ENCODE peak calls at places on chromosome 13, in four cellular contexts. One of them, this sample, is unnamed.

GRCh38 chr13:73809561-73809960 is 324.6 kb downstream of the KLF12 start:
- DNase-seq in HepG2: no peak
- DNase-seq in GM12878: no peak
- DNase-seq in K562: no peak
- DNase-seq in this sample: no peak

GRCh38 chr13:24861617-24862362 is 97.8 kb downstream of the RNF17 start:
- DNase-seq in K562: peak
- DNase-seq in GM12878: no peak
- DNase-seq in HepG2: no peak
- DNase-seq in this sample: no peak

GRCh38 chr13:79194272-79194671 is 211.8 kb downstream of the RBM26 start:
- DNase-seq in GM12878: peak
- DNase-seq in HepG2: no peak
- DNase-seq in K562: no peak
- DNase-seq in this sample: no peak

GRCh38 chr13:74325106-74325505 is 190.9 kb upstream of the KLF12 start:
- DNase-seq in HepG2: peak
- DNase-seq in GM12878: no peak
- DNase-seq in K562: no peak
- DNase-seq in this sample: peak

GRCh38 chr13:110290811-110291210 is 16.1 kb downstream of the COL4A1 start:
- DNase-seq in HepG2: no peak
- DNase-seq in GM12878: no peak
- DNase-seq in K562: no peak
- DNase-seq in this sample: no peak

GRCh38 chr13:61913183-61913582 is 497.5 kb upstream of the PCDH20 start:
- DNase-seq in K562: no peak
- DNase-seq in GM12878: no peak
- DNase-seq in HepG2: no peak
- DNase-seq in this sample: no peak

GRCh38 chr13:43981091-43981490 is 101.4 kb downstream of the LACC1 start:
- DNase-seq in GM12878: no peak
- DNase-seq in K562: peak
- DNase-seq in HepG2: peak
- DNase-seq in this sample: no peak

GRCh38 chr13:110913322-110913721 is 1.5 kb downstream of the ANKRD10 start:
- DNase-seq in GM12878: no peak
- DNase-seq in HepG2: peak
- DNase-seq in K562: no peak
- DNase-seq in this sample: no peak

GRCh38 chr13:105506463-105506862 is 1029.0 kb downstream of the EFNB2 start:
- DNase-seq in GM12878: no peak
- DNase-seq in K562: no peak
- DNase-seq in HepG2: no peak
- DNase-seq in this sample: no peak

GRCh38 chr13:40993987-40994386 is 25.1 kb downstream of the ELF1 start:
- DNase-seq in GM12878: no peak
- DNase-seq in HepG2: no peak
- DNase-seq in K562: no peak
- DNase-seq in this sample: no peak

GRCh38 chr13:113145911-113146598 is 12.4 kb upstream of the PROZ start:
- DNase-seq in HepG2: no peak
- DNase-seq in GM12878: no peak
- DNase-seq in K562: no peak
- DNase-seq in this sample: no peak

GRCh38 chr13:43830481-43830873 is 43.7 kb upstream of the ENOX1 start:
- DNase-seq in GM12878: no peak
- DNase-seq in HepG2: no peak
- DNase-seq in K562: no peak
- DNase-seq in this sample: no peak

GRCh38 chr13:110413311-110414040 is 106.4 kb downstream of the COL4A2 start:
- DNase-seq in HepG2: no peak
- DNase-seq in GM12878: no peak
- DNase-seq in K562: no peak
- DNase-seq in this sample: no peak

GRCh38 chr13:42892760-42893159 is 99.3 kb downstream of the EPSTI1 start:
- DNase-seq in HepG2: no peak
- DNase-seq in K562: no peak
- DNase-seq in GM12878: no peak
- DNase-seq in this sample: no peak

GRCh38 chr13:113749507-113749906 is 9.5 kb upstream of the TMEM255B start:
- DNase-seq in GM12878: no peak
- DNase-seq in K562: no peak
- DNase-seq in HepG2: no peak
- DNase-seq in this sample: no peak

GRCh38 chr13:20940083-20940482 is 37.5 kb upstream of the XPO4 start:
- DNase-seq in HepG2: peak
- DNase-seq in GM12878: no peak
- DNase-seq in K562: no peak
- DNase-seq in this sample: no peak

GRCh38 chr13:88761145-88761544 is 1090.0 kb downstream of the SLITRK5 start:
- DNase-seq in HepG2: no peak
- DNase-seq in K562: no peak
- DNase-seq in GM12878: no peak
- DNase-seq in this sample: no peak

GRCh38 chr13:44306401-44307192 is 67.0 kb upstream of the SERP2 start:
- DNase-seq in GM12878: no peak
- DNase-seq in HepG2: no peak
- DNase-seq in K562: no peak
- DNase-seq in this sample: no peak

GRCh38 chr13:21330126-21330861 is 128.8 kb downstream of the ZDHHC20 start:
- DNase-seq in GM12878: peak
- DNase-seq in K562: no peak
- DNase-seq in HepG2: no peak
- DNase-seq in this sample: no peak

GRCh38 chr13:114107686-114108081 is 24.7 kb downstream of the RASA3 start:
- DNase-seq in HepG2: no peak
- DNase-seq in GM12878: no peak
- DNase-seq in K562: no peak
- DNase-seq in this sample: no peak

GRCh38 chr13:45327253-45327954 is 13.6 kb downstream of the TPT1 start:
- DNase-seq in K562: no peak
- DNase-seq in HepG2: no peak
- DNase-seq in GM12878: no peak
- DNase-seq in this sample: no peak

GRCh38 chr13:52776726-52777125 is 37.1 kb upstream of the CNMD start:
- DNase-seq in HepG2: no peak
- DNase-seq in GM12878: no peak
- DNase-seq in K562: no peak
- DNase-seq in this sample: no peak

GRCh38 chr13:80297094-80297493 is 43.8 kb downstream of the SPRY2 start:
- DNase-seq in HepG2: no peak
- DNase-seq in K562: no peak
- DNase-seq in GM12878: no peak
- DNase-seq in this sample: no peak

GRCh38 chr13:112072531-112073244 is 5.7 kb downstream of the SOX1 start:
- DNase-seq in K562: no peak
- DNase-seq in GM12878: no peak
- DNase-seq in HepG2: no peak
- DNase-seq in this sample: peak

GRCh38 chr13:75876371-75877050 is 240.4 kb downstream of the LMO7 start:
- DNase-seq in GM12878: peak
- DNase-seq in HepG2: peak
- DNase-seq in K562: peak
- DNase-seq in this sample: peak

GRCh38 chr13:71242191-71242590 is 624.8 kb downstream of the DACH1 start:
- DNase-seq in GM12878: no peak
- DNase-seq in K562: no peak
- DNase-seq in HepG2: no peak
- DNase-seq in this sample: no peak

GRCh38 chr13:45333251-45333972 is 7.6 kb downstream of the TPT1 start:
- DNase-seq in HepG2: no peak
- DNase-seq in GM12878: no peak
- DNase-seq in K562: no peak
- DNase-seq in this sample: no peak

GRCh38 chr13:99294198-99294597 is 13.0 kb downstream of the GPR183 start:
- DNase-seq in GM12878: no peak
- DNase-seq in HepG2: no peak
- DNase-seq in K562: no peak
- DNase-seq in this sample: no peak
- TF ChIP-seq FOXK2 in GM12878: no peak
- TF ChIP-seq FOXK2 in HepG2: no peak
- TF ChIP-seq FOXK2 in K562: no peak
- TF ChIP-seq FOXK2 in this sample: no peak

DNA sequence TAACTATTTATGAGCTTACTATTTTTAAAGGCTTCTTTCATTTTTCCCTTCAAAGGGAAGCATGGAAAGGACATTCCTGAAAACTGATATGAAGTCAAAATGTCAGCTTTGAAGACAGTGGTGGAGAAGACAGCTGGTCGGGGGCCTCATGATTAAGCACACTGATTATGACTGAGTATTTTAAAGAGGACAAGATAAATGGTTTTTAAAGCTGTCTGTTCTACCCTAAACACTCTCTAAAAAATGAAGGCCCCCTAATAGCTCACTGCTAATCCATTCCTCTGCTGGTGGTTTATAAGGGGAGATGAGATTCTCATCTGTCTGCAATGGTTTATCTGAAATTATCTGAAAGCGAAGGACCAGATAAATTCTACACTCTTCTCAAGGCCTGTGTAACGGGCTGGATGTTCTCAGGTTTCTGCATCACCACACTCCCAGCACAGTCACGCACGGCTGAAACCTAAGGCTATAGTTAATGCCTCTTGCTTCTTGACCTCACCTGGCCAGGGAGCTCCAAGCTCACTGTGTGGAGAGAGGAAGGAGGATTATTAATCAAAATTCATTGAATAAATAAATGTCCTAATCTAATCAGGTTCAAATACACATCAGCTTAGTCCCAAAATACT is 86.9 kb upstream of the DOCK9 start:
- DNase-seq in GM12878: no peak
- DNase-seq in HepG2: no peak
- DNase-seq in K562: no peak
- DNase-seq in this sample: no peak
- TF ChIP-seq FOXK2 in GM12878: no peak
- TF ChIP-seq FOXK2 in HepG2: no peak
- TF ChIP-seq FOXK2 in K562: no peak
- TF ChIP-seq FOXK2 in this sample: no peak

GRCh38 chr13:37316935-37317334 is 211.5 kb upstream of the CSNK1A1L start:
- DNase-seq in HepG2: no peak
- DNase-seq in GM12878: no peak
- DNase-seq in K562: no peak
- DNase-seq in this sample: no peak
- TF ChIP-seq FOXK2 in HepG2: no peak
- TF ChIP-seq FOXK2 in GM12878: no peak
- TF ChIP-seq FOXK2 in K562: no peak
- TF ChIP-seq FOXK2 in this sample: no peak

DNA sequence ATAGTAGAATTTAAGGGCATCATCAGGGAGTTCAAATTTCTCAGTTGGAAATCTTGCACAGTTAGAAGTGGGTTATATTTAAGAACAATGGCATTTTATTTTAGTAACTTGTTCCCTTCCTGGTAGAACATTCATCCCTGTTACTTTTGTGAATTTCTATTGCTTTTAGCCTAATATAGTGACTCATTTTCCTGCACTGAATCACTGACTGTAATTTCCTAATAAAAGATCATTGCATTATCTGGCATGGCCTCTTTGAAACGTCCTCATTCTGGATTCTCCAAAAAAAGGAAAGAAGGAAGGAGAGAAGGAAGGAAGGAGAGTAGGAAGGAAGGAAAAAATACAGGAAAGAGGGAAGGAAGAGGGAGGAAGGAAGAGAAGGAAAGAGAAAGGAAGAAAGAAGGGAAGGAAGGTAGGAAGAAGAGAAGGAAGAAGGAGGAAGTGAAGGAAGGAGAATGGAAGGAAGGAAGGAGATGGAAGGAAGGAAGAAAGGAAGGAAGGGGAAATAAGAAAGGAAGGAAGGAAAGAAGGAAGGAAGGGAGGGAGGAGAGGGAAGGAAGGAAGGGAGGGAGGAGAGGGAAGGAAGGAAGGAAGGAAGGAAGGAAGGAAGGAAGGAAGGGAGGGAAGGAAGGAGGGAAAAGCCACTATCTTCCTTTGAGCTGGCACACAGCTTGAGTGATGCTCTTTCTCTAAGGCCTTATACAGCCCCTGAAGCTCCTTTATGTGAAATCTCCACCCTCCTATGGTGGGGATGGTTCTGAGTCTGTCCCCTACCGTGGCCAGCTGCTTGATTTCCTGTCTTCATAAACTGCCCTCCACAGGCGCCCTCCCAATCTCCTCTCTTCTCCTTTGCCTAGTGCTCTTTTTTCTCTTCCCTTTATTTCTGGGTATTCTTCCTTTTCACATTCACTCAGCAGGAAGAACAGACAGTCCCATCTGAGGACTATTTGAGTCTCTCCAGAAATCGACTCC is 29.8 kb upstream of the TM9SF2 start:
- DNase-seq in HepG2: no peak
- DNase-seq in K562: no peak
- DNase-seq in GM12878: no peak
- DNase-seq in this sample: no peak
- TF ChIP-seq FOXK2 in HepG2: no peak
- TF ChIP-seq FOXK2 in K562: no peak
- TF ChIP-seq FOXK2 in GM12878: no peak
- TF ChIP-seq FOXK2 in this sample: no peak

DNA sequence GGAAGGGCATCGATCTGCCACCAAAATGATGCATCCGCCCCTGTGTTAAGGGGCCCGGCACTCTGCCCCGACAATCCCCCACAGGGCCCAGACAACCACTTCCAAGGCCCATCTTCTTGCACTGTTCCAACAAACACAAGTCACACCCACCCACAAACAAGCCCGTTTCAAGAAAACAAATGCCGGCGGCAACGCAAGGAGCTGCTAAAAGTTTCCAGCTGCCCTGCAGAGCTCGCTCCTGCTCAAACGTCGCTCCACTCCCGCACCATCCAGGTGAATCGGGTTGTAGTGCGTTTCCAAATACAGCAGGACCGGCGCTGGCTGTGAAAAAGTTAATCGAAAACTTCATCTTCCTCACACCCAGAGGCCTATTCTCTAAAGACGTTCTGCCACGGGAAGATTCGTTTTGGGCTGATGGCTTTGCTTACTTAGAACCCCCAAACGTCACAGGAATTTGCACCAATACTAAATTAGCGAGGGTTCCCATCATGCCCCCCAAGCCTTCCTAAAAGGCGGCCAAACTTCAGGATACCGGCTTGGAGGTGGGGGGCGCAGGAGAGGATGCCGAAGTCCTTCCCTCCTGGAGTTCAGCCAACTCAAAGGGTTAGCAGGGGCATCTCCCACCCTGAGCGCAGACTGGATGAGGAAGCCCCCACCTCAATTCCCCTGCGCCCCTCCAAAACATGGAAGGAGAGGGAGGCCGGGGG is 107.4 kb upstream of the DOCK9 start:
- DNase-seq in K562: peak
- DNase-seq in GM12878: no peak
- DNase-seq in HepG2: no peak
- DNase-seq in this sample: no peak
- TF ChIP-seq FOXK2 in K562: no peak
- TF ChIP-seq FOXK2 in GM12878: no peak
- TF ChIP-seq FOXK2 in HepG2: no peak
- TF ChIP-seq FOXK2 in this sample: no peak

GRCh38 chr13:48504606-48505369 is 28.1 kb downstream of the RCBTB2 start:
- DNase-seq in HepG2: no peak
- DNase-seq in GM12878: no peak
- DNase-seq in K562: no peak
- DNase-seq in this sample: no peak
- TF ChIP-seq FOXK2 in HepG2: no peak
- TF ChIP-seq FOXK2 in GM12878: no peak
- TF ChIP-seq FOXK2 in K562: no peak
- TF ChIP-seq FOXK2 in this sample: no peak

This sample was measured in HEK293T.